ENCODE peak calls at places on chromosomes 7 and 10, in eight cellular contexts. A is naive thymus-derived CD4-positive, alpha-beta T cell; E is stimulated activated naive CD8-positive, alpha-beta T cell treated with anti-CD3 and anti-CD28 coated beads, Interleukin-15, Interleukin-2, amounts not matched to agents 100 U/mL and 50 U/mL, for 24 hours; C is activated CD8-positive, alpha-beta T cell treated with anti-CD3 and anti-CD28 coated beads for 36 hours; H is natural killer cell; R is naive thymus-derived CD8-positive, alpha-beta T cell; O is T-helper 17 cell; V is activated B cell treated with CpG ODN at 0.5 μM for 24 hours. N is an unnamed sample.

GRCh38 chr7:11540271-11540761 is 291.7 kb downstream of the THSD7A start:
- ATAC-seq in V (no peak), A (peak; percentile 20), E (no peak), O (no peak), C (no peak), R (no peak), H (no peak), N (no peak)

GRCh38 chr7:2444476-2444875 is 31.7 kb downstream of the GRIFIN start:
- ATAC-seq in O (no peak), C (no peak), H (no peak), E (no peak), R (no peak), V (no peak), A (no peak), N (no peak)

GRCh38 chr10:84493951-84494848 is 165.8 kb downstream of the CCSER2 start:
- ATAC-seq in A (no peak), H (no peak), R (no peak), C (no peak), V (no peak), O (no peak), E (no peak), N (no peak)

GRCh38 chr10:111766464-111766863 is 417.1 kb downstream of the GPAM start:
- ATAC-seq in A (no peak), H (no peak), R (no peak), V (no peak), O (no peak), C (no peak), E (no peak), N (no peak)

GRCh38 chr10:29263506-29263905 is 25.4 kb upstream of the LYZL1 start:
- ATAC-seq in C (no peak), A (no peak), E (no peak), R (no peak), O (no peak), H (no peak), V (no peak), N (no peak)

GRCh38 chr7:29189743-29190201 is 4.8 kb upstream of the CHN2 start:
- ATAC-seq in R (peak; percentile 52), V (peak; percentile 56), O (peak; percentile 46), H (peak; percentile 73), E (peak; percentile 44), A (peak; percentile 71), C (peak; percentile 72), N (no peak)

GRCh38 chr7:2213551-2214215 is 19.1 kb downstream of the MAD1L1 start:
- ATAC-seq in E (no peak), A (no peak), O (no peak), C (no peak), R (no peak), H (no peak), V (no peak), N (no peak)

GRCh38 chr10:114304017-114304565 is 65.0 kb downstream of the VWA2 start:
- ATAC-seq in A (peak; percentile 60), O (peak; percentile 55), E (peak; percentile 58), C (peak; percentile 72), H (peak; percentile 78), V (peak; percentile 53), R (peak; percentile 41), N (peak; percentile 59)

GRCh38 chr10:8296742-8297101 is 242.2 kb downstream of the GATA3 start:
- ATAC-seq in E (no peak), A (no peak), R (no peak), C (no peak), O (no peak), V (no peak), H (no peak), N (no peak)

GRCh38 chr7:151251926-151252835 is 3.7 kb upstream of the SMARCD3 start:
- ATAC-seq in A (no peak), O (no peak), V (no peak), R (no peak), H (no peak), E (peak; percentile 4), C (peak; percentile 4), N (no peak)

GRCh38 chr7:7772385-7772784 is 54.0 kb upstream of the RPA3 start:
- ATAC-seq in H (no peak), C (peak; percentile 72), V (peak; percentile 78), E (peak; percentile 71), O (peak; percentile 23), A (peak; percentile 40), R (peak; percentile 54), N (peak; percentile 38)

GRCh38 chr7:139702811-139703467 is 74.9 kb downstream of the HIPK2 start:
- ATAC-seq in A (peak; percentile 29), H (no peak), E (no peak), V (peak; percentile 14), C (no peak), O (no peak), R (no peak), N (no peak)

GRCh38 chr7:2175091-2175490 is 57.7 kb downstream of the MAD1L1 start:
- ATAC-seq in V (no peak), A (no peak), C (no peak), E (peak; percentile 19), R (no peak), O (no peak), H (no peak), N (no peak)

GRCh38 chr7:133936074-133936473 is 191.1 kb upstream of the LRGUK start:
- ATAC-seq in E (no peak), H (no peak), C (no peak), O (no peak), V (no peak), A (no peak), R (no peak), N (no peak)

GRCh38 chr7:29071203-29071804 is 75.0 kb downstream of the CPVL start:
- ATAC-seq in C (no peak), A (no peak), H (no peak), V (no peak), O (no peak), R (no peak), E (no peak), N (no peak)

GRCh38 chr7:134293029-134293740 is 23.5 kb downstream of the SLC35B4 start:
- ATAC-seq in V (peak; percentile 99), C (no peak), R (no peak), A (peak; percentile 93), H (no peak), E (peak; percentile 28), O (peak; percentile 63), N (no peak)

GRCh38 chr10:43851030-43851429 is 202.3 kb upstream of the ZNF32 start:
- ATAC-seq in C (no peak), R (no peak), A (no peak), E (no peak), H (no peak), V (no peak), O (no peak), N (no peak)

GRCh38 chr10:47104786-47105385 is 193.7 kb downstream of the PTPN20 start:
- ATAC-seq in O (no peak), C (peak; percentile 64), R (no peak), V (peak; percentile 18), H (no peak), A (peak; percentile 78), E (no peak), N (no peak)

GRCh38 chr7:132485136-132485535 is 91.1 kb downstream of the PLXNA4 start:
- ATAC-seq in C (no peak), R (no peak), V (no peak), H (no peak), E (no peak), O (no peak), A (no peak), N (no peak)

GRCh38 chr7:78770422-78771410 is 682.8 kb downstream of the MAGI2 start:
- ATAC-seq in E (no peak), C (no peak), O (no peak), V (no peak), R (no peak), H (no peak), A (no peak), N (no peak)

GRCh38 chr7:3260425-3260762 is 40.7 kb upstream of the SDK1 start:
- ATAC-seq in E (no peak), V (no peak), C (no peak), H (no peak), A (no peak), R (no peak), O (no peak), N (no peak)

GRCh38 chr10:71473671-71474599 is 77.2 kb downstream of the CDH23 start:
- ATAC-seq in O (no peak), V (no peak), C (no peak), E (no peak), R (no peak), A (no peak), H (no peak), N (no peak)

GRCh38 chr10:118725784-118726507 is 28.8 kb downstream of the CACUL1 start:
- ATAC-seq in R (no peak), V (no peak), C (no peak), A (no peak), O (no peak), H (no peak), E (no peak), N (no peak)

GRCh38 chr10:69567920-69568319 is 5.3 kb downstream of the NEUROG3 start:
- ATAC-seq in V (no peak), C (no peak), H (peak; percentile 46), O (no peak), R (no peak), A (no peak), E (no peak), N (no peak)

GRCh38 chr10:76150139-76150885 is 718.9 kb downstream of the LRMDA start:
- ATAC-seq in A (no peak), O (no peak), R (no peak), E (no peak), C (no peak), H (no peak), V (no peak), N (no peak)